ENCODE peak calls at places on chromosome 3, in six cellular contexts. Y, I, K, T, Q and A are unnamed samples.

GRCh38 chr3:8845641-8846040 is 76.2 kb upstream of the OXTR start:
- DNase-seq in Y (peak; percentile 84), K (no peak), T (no peak), I (no peak), Q (no peak), A (no peak)

GRCh38 chr3:104908761-104909160 is 457.9 kb upstream of the ALCAM start:
- DNase-seq in K (no peak), Q (no peak), Y (peak; percentile 17), T (no peak), I (no peak), A (no peak)

GRCh38 chr3:157156844-157157635 is 2.9 kb downstream of the CCNL1 start:
- DNase-seq in Q (no peak), K (no peak), T (no peak), I (no peak), Y (peak; percentile 59), A (no peak)

GRCh38 chr3:3802021-3802420 is 2.8 kb downstream of the LRRN1 start:
- DNase-seq in T (no peak), K (no peak), Q (no peak), I (no peak), Y (no peak), A (no peak)

GRCh38 chr3:46498916-46499519 is 1.2 kb downstream of the RTP3 start:
- DNase-seq in I (no peak), K (no peak), T (no peak), Y (no peak), Q (no peak), A (no peak)

GRCh38 chr3:150376001-150376848 is 31.9 kb upstream of the TSC22D2 start:
- DNase-seq in I (no peak), T (no peak), Q (no peak), Y (peak; percentile 78), K (no peak), A (peak; percentile 36)

GRCh38 chr3:69510481-69511031 is 124.7 kb upstream of the FRMD4B start:
- DNase-seq in K (no peak), I (no peak), Q (no peak), T (no peak), Y (no peak), A (no peak)

GRCh38 chr3:106965286-106965685 is 412.0 kb upstream of the CCDC54 start:
- DNase-seq in K (no peak), Y (no peak), T (no peak), Q (no peak), I (no peak), A (no peak)

GRCh38 chr3:149401926-149402310 is 24.5 kb upstream of the TM4SF1 start:
- DNase-seq in T (no peak), I (no peak), Q (no peak), Y (no peak), K (no peak), A (peak; percentile 43)

GRCh38 chr3:18556001-18556408 is 130.9 kb upstream of the SATB1 start:
- DNase-seq in T (peak; percentile 65), Y (no peak), Q (no peak), I (no peak), K (no peak), A (no peak)